ENCODE peak calls at places on chromosome 15, in nine cellular contexts. B, T, I, X, C, G, L, Y and D are unnamed samples.

GRCh38 chr15:69712999-69713398 is 260.4 kb downstream of the RPLP1 start:
- DNase-seq in G (no peak), Y (no peak), T (no peak), B (no peak), X (no peak), L (peak), C (no peak), I (no peak), D (no peak)

GRCh38 chr15:95872366-95872771 is 458.1 kb upstream of the NR2F2 start:
- DNase-seq in I (no peak), L (no peak), C (peak), G (peak), B (no peak), X (no peak), Y (no peak), T (peak), D (peak)

GRCh38 chr15:30788595-30788994 is 115.1 kb upstream of the FAN1 start:
- DNase-seq in X (no peak), Y (no peak), G (no peak), B (no peak), T (no peak), I (no peak), L (no peak), C (no peak), D (no peak)

GRCh38 chr15:60096157-60096556 is 92.0 kb downstream of the FOXB1 start:
- DNase-seq in Y (no peak), T (no peak), X (no peak), C (peak), G (no peak), L (no peak), B (no peak), I (no peak), D (peak)

GRCh38 chr15:39411102-39411989 is 169.5 kb upstream of the THBS1 start:
- DNase-seq in I (no peak), L (no peak), T (peak), Y (peak), C (no peak), G (no peak), B (no peak), X (no peak), D (no peak)

GRCh38 chr15:30985081-30985531 is 6.3 kb downstream of the MTMR10 start:
- DNase-seq in T (no peak), C (peak), X (no peak), B (no peak), L (no peak), I (no peak), Y (no peak), G (peak), D (peak)

GRCh38 chr15:30885814-30886213 is 17.9 kb upstream of the FAN1 start:
- DNase-seq in B (peak), Y (no peak), L (peak), G (peak), I (no peak), T (no peak), X (peak), C (peak), D (peak)

GRCh38 chr15:93033434-93034045 is 55.5 kb downstream of the RGMA start:
- DNase-seq in T (no peak), B (no peak), X (no peak), L (no peak), Y (no peak), I (no peak), G (no peak), C (no peak), D (no peak)

GRCh38 chr15:75904241-75904631 is 558 bp downstream of the FBXO22 start:
- DNase-seq in L (peak), Y (peak), T (peak), C (peak), X (peak), I (peak), G (peak), B (peak), D (peak)

GRCh38 chr15:58361291-58361759 is 70.5 kb upstream of the LIPC start:
- DNase-seq in Y (no peak), G (peak), L (no peak), B (no peak), X (no peak), I (no peak), C (peak), T (no peak), D (peak)

GRCh38 chr15:26038693-26039092 is 175.6 kb upstream of the ATP10A start:
- DNase-seq in C (no peak), X (peak), Y (no peak), B (peak), I (no peak), G (no peak), L (no peak), T (no peak), D (no peak)

GRCh38 chr15:101170568-101171350 is 81.1 kb downstream of the CHSY1 start:
- DNase-seq in Y (no peak), X (no peak), C (peak), I (no peak), B (no peak), G (peak), T (peak), L (no peak), D (peak)

GRCh38 chr15:52069559-52069958 is 43.0 kb downstream of the BCL2L10 start:
- DNase-seq in Y (no peak), G (no peak), T (peak), B (no peak), X (no peak), L (peak), I (no peak), C (no peak), D (no peak)

GRCh38 chr15:61835476-61836106 is 224.7 kb downstream of the VPS13C start:
- DNase-seq in B (peak), I (peak), G (peak), C (peak), X (peak), Y (peak), L (peak), T (peak), D (peak)

GRCh38 chr15:90580541-90580940 is 50.8 kb downstream of the CRTC3 start:
- DNase-seq in B (no peak), Y (no peak), L (no peak), G (no peak), T (no peak), C (no peak), I (no peak), X (no peak), D (no peak)

GRCh38 chr15:23483821-23484299 is 36.8 kb upstream of the GOLGA6L2 start:
- DNase-seq in G (no peak), T (no peak), C (no peak), I (no peak), X (no peak), B (no peak), Y (no peak), L (no peak), D (no peak)

GRCh38 chr15:79219393-79220056 is 63.0 kb upstream of the ANKRD34C start:
- DNase-seq in C (no peak), X (no peak), Y (no peak), B (no peak), T (no peak), G (no peak), L (no peak), I (no peak), D (no peak)

GRCh38 chr15:49558924-49559323 is 61.7 kb downstream of the FAM227B start:
- DNase-seq in T (no peak), L (no peak), X (no peak), C (peak), Y (no peak), I (no peak), B (no peak), G (peak), D (no peak)

GRCh38 chr15:85036716-85037115 is 55.1 kb downstream of the PDE8A start:
- DNase-seq in L (no peak), B (no peak), I (no peak), Y (no peak), T (no peak), C (no peak), G (no peak), X (peak), D (no peak)

GRCh38 chr15:99055555-99056134 is 48.1 kb upstream of the PGPEP1L start:
- DNase-seq in I (no peak), Y (no peak), T (no peak), B (no peak), C (no peak), G (no peak), X (no peak), L (no peak), D (peak)

GRCh38 chr15:31869640-31870335 is 160.5 kb upstream of the CHRNA7 start:
- DNase-seq in T (no peak), G (peak), L (no peak), I (no peak), C (no peak), X (peak), B (peak), Y (no peak), D (no peak)

GRCh38 chr15:74844319-74845207 is 1.6 kb upstream of the ULK3 start:
- DNase-seq in G (no peak), Y (no peak), T (no peak), C (no peak), L (no peak), X (no peak), B (peak), I (no peak), D (peak)
- H3K4me3 ChIP-seq in G (no peak), Y (no peak), T (no peak), C (no peak), L (no peak), X (no peak), B (no peak), I (no peak), D (no peak)

GRCh38 chr15:70761931-70762468 is 1.4 kb downstream of the UACA start:
- DNase-seq in T (no peak), B (no peak), G (peak), C (no peak), L (no peak), X (no peak), Y (no peak), I (no peak), D (peak)

GRCh38 chr15:70765504-70766281 is 2.3 kb upstream of the UACA start:
- DNase-seq in G (peak), X (no peak), T (no peak), C (peak), Y (no peak), B (no peak), L (no peak), I (no peak), D (peak)

GRCh38 chr15:70763120-70763949 is at the start of gene UACA:
- DNase-seq in X (peak), T (peak), B (peak), C (peak), I (peak), Y (peak), G (peak), L (peak), D (peak)

GRCh38 chr15:70762469-70763119 is 764 bp downstream of the UACA start:
- DNase-seq in C (peak), X (peak), B (peak), G (peak), T (peak), Y (peak), L (no peak), I (peak), D (peak)

DNA sequence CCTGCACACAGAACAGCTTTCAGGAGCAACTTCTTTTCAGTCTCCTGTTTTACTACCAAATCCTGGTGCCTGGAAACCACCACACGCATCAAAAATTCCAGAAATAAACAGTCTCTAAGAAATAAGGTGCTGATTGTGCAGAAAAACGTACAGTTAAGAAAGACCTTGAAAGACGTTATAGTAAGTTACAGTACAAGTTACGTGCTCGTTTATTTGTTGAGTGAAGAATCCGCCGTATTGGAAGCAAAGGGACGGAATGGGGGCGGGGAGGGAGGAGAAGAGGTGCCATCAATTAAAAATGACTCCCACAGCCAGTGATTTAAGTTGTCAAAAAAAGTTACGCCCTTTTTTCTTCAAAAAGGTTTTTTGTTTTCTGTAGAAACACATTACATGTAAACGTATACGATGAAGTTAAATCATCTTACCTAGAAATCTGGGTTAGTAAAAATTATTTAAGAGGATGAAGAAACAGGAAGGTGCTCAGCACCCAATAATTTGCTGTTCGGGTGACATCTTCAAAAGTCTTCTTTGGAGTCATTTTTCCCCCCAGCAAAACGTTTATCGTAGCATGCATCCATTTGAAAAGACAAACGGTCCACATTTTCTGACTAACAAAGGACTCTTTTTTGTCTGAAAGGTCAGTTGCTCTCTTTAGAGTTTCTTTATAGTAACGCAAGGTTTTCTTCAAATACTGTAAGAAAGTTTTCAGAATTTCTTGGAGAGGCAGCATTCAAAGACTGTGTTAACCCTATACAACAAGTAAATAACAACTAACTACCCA is 782 bp upstream of the UACA start:
- DNase-seq in Y (no peak), B (peak), I (no peak), G (no peak), T (no peak), L (no peak), X (peak), C (no peak), D (no peak)
- H2AFZ ChIP-seq in Y (peak), B (peak), I (peak), G (no peak), T (peak), L (peak), X (peak), C (peak), D (peak)

GRCh38 chr15:78061963-78062427 is 15.5 kb downstream of the TBC1D2B start:
- DNase-seq in G (peak), L (no peak), X (no peak), C (peak), B (no peak), I (no peak), Y (peak), T (no peak), D (no peak)

GRCh38 chr15:78064544-78064943 is 13.0 kb downstream of the TBC1D2B start:
- DNase-seq in T (no peak), G (peak), L (no peak), I (no peak), Y (no peak), B (no peak), C (peak), X (no peak), D (no peak)

GRCh38 chr15:78065284-78065872 is 12.1 kb downstream of the TBC1D2B start:
- DNase-seq in C (peak), Y (peak), L (peak), I (no peak), G (peak), B (no peak), X (no peak), T (peak), D (peak)

GRCh38 chr15:78065973-78066946 is 11.3 kb downstream of the TBC1D2B start:
- DNase-seq in C (no peak), I (no peak), B (no peak), G (no peak), L (no peak), Y (peak), T (no peak), X (no peak), D (no peak)

DNA sequence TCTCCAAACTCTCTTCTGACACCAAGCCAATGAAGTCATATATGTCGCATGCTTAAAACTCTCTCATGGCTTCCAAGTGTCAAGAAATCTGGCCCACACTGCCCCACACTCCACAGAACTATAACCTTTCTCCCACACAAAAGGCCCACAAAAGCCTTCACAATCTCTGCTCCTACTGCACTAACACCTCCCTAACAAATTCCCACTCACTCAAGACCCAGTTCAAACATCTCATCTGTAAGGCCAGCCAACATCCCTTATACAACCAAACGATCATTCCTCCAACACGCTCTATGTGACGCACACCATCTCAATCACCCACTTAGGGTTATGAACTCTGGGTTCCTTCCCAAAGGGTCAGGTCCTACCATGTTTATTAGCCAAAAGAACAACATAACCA is 13.5 kb downstream of the TBC1D2B start:
- DNase-seq in T (no peak), B (no peak), Y (no peak), I (no peak), L (no peak), G (peak), C (peak), X (no peak), D (no peak)
- H3K27ac ChIP-seq in T (no peak), B (no peak), Y (no peak), I (no peak), L (no peak), G (peak), C (peak), X (no peak), D (peak)

DNA sequence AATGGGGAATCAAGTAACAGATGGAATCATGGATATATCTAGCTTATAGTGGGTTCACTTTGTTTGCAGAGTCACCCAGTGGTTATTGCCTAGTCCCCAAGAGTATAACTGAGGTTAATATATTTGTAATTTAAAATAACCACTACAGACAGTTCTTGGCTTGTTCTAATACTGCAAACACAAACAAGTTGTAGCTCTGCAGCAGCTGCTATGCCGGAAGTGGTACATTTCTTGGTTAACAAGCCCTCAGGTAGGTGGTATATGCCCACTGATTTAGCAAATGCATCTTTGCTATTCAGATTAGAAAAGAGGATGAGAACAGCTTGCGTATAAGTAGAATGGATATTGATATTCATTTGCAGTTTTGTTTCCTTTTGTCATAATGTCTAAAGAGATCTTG is 984.2 kb downstream of the SQOR start:
- DNase-seq in G (no peak), I (no peak), T (no peak), Y (no peak), L (no peak), X (no peak), C (no peak), B (no peak), D (no peak)
- H3K4me3 ChIP-seq in G (no peak), I (no peak), T (no peak), Y (no peak), L (no peak), X (no peak), C (no peak), B (no peak), D (no peak)

GRCh38 chr15:38401101-38401500 is 52.8 kb upstream of the FAM98B start:
- DNase-seq in B (no peak), C (peak), L (no peak), G (peak), T (peak), Y (no peak), X (no peak), I (no peak), D (no peak)

GRCh38 chr15:38401716-38402115 is 52.2 kb upstream of the FAM98B start:
- DNase-seq in I (no peak), C (no peak), T (no peak), B (no peak), G (no peak), Y (no peak), L (no peak), X (no peak), D (no peak)

GRCh38 chr15:38398134-38398533 is 55.8 kb upstream of the FAM98B start:
- DNase-seq in L (peak), X (no peak), G (peak), C (peak), B (no peak), T (peak), Y (no peak), I (no peak), D (peak)
- H2AFZ ChIP-seq in L (no peak), X (no peak), G (no peak), C (no peak), B (no peak), T (no peak), Y (no peak), I (no peak), D (no peak)

GRCh38 chr15:74669627-74670026 is 26.2 kb downstream of the EDC3 start:
- DNase-seq in I (no peak), T (no peak), C (no peak), B (no peak), L (no peak), G (no peak), X (no peak), Y (no peak), D (no peak)

GRCh38 chr15:74664028-74664616 is 31.7 kb downstream of the EDC3 start:
- DNase-seq in C (peak), X (no peak), Y (no peak), B (no peak), T (peak), G (peak), I (no peak), L (peak), D (no peak)

GRCh38 chr15:74664670-74665069 is 31.2 kb downstream of the EDC3 start:
- DNase-seq in C (no peak), G (no peak), L (no peak), I (no peak), B (no peak), X (no peak), Y (no peak), T (no peak), D (no peak)

GRCh38 chr15:74663303-74664027 is 32.4 kb downstream of the EDC3 start:
- DNase-seq in T (no peak), C (no peak), G (no peak), L (no peak), X (no peak), I (no peak), B (no peak), Y (no peak), D (no peak)

GRCh38 chr15:74667973-74668372 is 27.9 kb downstream of the EDC3 start:
- DNase-seq in Y (no peak), T (no peak), G (no peak), B (no peak), C (no peak), L (no peak), X (no peak), I (no peak), D (no peak)
- H3K27ac ChIP-seq in Y (no peak), T (no peak), G (no peak), B (no peak), C (no peak), L (no peak), X (no peak), I (no peak), D (no peak)

GRCh38 chr15:94703591-94703990 is 472.2 kb downstream of the MCTP2 start:
- DNase-seq in G (no peak), C (no peak), X (no peak), I (no peak), L (no peak), B (no peak), Y (no peak), T (no peak), D (no peak)

GRCh38 chr15:94704946-94705345 is 473.6 kb downstream of the MCTP2 start:
- DNase-seq in L (no peak), I (no peak), G (no peak), T (no peak), X (no peak), B (no peak), Y (no peak), C (no peak), D (no peak)

GRCh38 chr15:94709319-94709718 is 478.0 kb downstream of the MCTP2 start:
- DNase-seq in C (no peak), L (no peak), T (no peak), B (no peak), Y (no peak), I (no peak), G (no peak), X (no peak), D (no peak)

GRCh38 chr15:94701281-94701985 is 470.1 kb downstream of the MCTP2 start:
- DNase-seq in Y (no peak), I (no peak), C (no peak), X (no peak), G (no peak), B (no peak), T (no peak), L (no peak), D (no peak)

DNA sequence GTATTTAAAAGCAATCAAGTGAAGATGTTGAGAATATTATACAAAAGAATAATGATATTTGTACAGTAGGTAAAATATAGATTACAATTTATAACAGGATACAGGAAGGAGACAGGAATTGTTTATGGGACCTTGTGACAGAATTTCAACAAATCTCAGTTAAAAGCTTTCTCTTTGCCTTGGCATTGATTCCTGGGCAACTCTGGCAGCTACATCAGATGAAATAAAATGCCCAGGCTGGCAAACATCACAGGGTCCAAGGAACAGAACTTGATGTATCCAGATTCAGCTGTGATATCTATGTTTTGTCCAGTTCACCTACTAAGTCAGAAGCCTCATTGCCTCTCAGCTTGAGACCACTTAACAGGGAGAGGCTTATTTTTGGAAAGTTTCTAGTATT is 473.1 kb downstream of the MCTP2 start:
- DNase-seq in L (no peak), X (no peak), C (no peak), G (no peak), T (no peak), I (no peak), B (no peak), Y (no peak), D (no peak)
- H3K4me3 ChIP-seq in L (no peak), X (no peak), C (no peak), G (no peak), T (no peak), I (no peak), B (no peak), Y (no peak), D (no peak)